ENCODE peak calls at places on chromosomes 6 and 20, in four cellular contexts. L is GM12878, X is K562, Y is HepG2. J is an unnamed sample.

GRCh38 chr6:141107562-141108160 is 1025.1 kb upstream of the GJE1 start:
- DNase-seq in X (no peak), L (no peak), Y (no peak), J (no peak)

GRCh38 chr6:105993341-105993740 is 92.8 kb upstream of the PRDM1 start:
- DNase-seq in L (no peak), Y (no peak), X (no peak), J (peak)

GRCh38 chr6:52513464-52513863 is 63.4 kb downstream of the TRAM2 start:
- DNase-seq in L (no peak), X (no peak), Y (no peak), J (no peak)

GRCh38 chr6:160141001-160141726 is 19.5 kb downstream of the SLC22A1 start:
- DNase-seq in Y (no peak), X (no peak), L (no peak), J (no peak)

GRCh38 chr6:67336014-67336413 is 1299.1 kb upstream of the ADGRB3 start:
- DNase-seq in Y (no peak), X (no peak), L (no peak), J (no peak)

GRCh38 chr20:62860924-62861691 is 514 bp downstream of the TCFL5 start:
- DNase-seq in Y (no peak), X (peak), L (no peak), J (no peak)

GRCh38 chr20:6402026-6402425 is 279.2 kb upstream of the FERMT1 start:
- DNase-seq in X (no peak), L (no peak), Y (no peak), J (no peak)

GRCh38 chr6:4668271-4669179 is 107.7 kb upstream of the CDYL start:
- DNase-seq in X (no peak), Y (no peak), L (no peak), J (no peak)

GRCh38 chr6:168297643-168298042 is 21.9 kb downstream of the DACT2 start:
- DNase-seq in L (no peak), Y (no peak), X (no peak), J (no peak)

GRCh38 chr20:50110141-50111047 is 2.6 kb downstream of the UBE2V1 start:
- DNase-seq in X (no peak), L (peak), Y (peak), J (no peak)

GRCh38 chr6:110514818-110515217 is 38.4 kb upstream of the SLC22A16 start:
- DNase-seq in X (no peak), Y (no peak), L (no peak), J (no peak)

GRCh38 chr20:34037121-34037520 is 43.4 kb downstream of the RALY start:
- DNase-seq in L (no peak), Y (no peak), X (no peak), J (no peak)

GRCh38 chr6:125224236-125224861 is 70.8 kb downstream of the TPD52L1 start:
- DNase-seq in Y (no peak), X (no peak), L (no peak), J (no peak)

GRCh38 chr20:32495217-32495565 is 89.9 kb downstream of the NOL4L start:
- DNase-seq in L (no peak), X (no peak), Y (no peak), J (no peak)

GRCh38 chr6:28134015-28134414 is 7.7 kb upstream of the ZKSCAN8 start:
- DNase-seq in Y (peak), L (no peak), X (no peak), J (no peak)

GRCh38 chr20:15854871-15855270 is 718.4 kb downstream of the KIF16B start:
- DNase-seq in X (no peak), L (no peak), Y (no peak), J (no peak)

GRCh38 chr20:37263686-37264085 is 2.1 kb upstream of the GHRH start:
- DNase-seq in L (no peak), X (no peak), Y (no peak), J (no peak)

GRCh38 chr20:37267684-37268313 is 6.2 kb upstream of the GHRH start:
- DNase-seq in Y (no peak), L (no peak), X (no peak), J (peak)

GRCh38 chr20:37266940-37267683 is 5.5 kb upstream of the GHRH start:
- DNase-seq in L (no peak), Y (no peak), X (no peak), J (no peak)

GRCh38 chr20:37262516-37262915 is 902 bp upstream of the GHRH start:
- DNase-seq in L (no peak), X (no peak), Y (no peak), J (no peak)

GRCh38 chr20:37265152-37265551 is 3.5 kb upstream of the GHRH start:
- DNase-seq in L (no peak), X (no peak), Y (no peak), J (no peak)
- TF ChIP-seq CREB1 in L (no peak), X (no peak), Y (no peak), J (no peak)

GRCh38 chr6:40848868-40849524 is 190.0 kb downstream of the UNC5CL start:
- DNase-seq in X (no peak), Y (no peak), L (no peak), J (no peak)

GRCh38 chr6:40844241-40844640 is 194.8 kb downstream of the UNC5CL start:
- DNase-seq in Y (no peak), X (no peak), L (no peak), J (no peak)

GRCh38 chr6:40845588-40845987 is 193.4 kb downstream of the UNC5CL start:
- DNase-seq in L (no peak), Y (peak), X (no peak), J (peak)

GRCh38 chr6:40852667-40853383 is 186.2 kb downstream of the UNC5CL start:
- DNase-seq in L (no peak), Y (peak), X (peak), J (peak)

DNA sequence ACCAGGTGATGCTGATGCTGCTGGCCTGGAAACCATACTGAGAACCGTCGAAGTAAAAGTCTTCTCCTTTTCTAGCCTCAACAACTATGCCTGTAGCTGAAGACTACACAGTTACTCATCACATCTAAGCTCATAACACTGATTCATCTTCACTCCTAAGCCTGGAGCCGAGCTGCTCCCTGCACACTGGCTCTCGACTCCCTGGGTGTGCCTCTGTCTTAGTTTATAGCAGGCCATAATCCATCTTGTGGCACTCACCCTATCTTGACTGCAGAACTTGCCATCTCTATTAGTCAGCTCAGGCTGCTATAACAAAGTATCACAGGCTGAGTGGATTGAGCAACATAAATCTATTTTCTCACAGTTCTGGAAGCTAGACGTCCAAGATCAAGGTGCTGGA is 191.0 kb downstream of the UNC5CL start:
- DNase-seq in L (no peak), X (no peak), Y (no peak), J (no peak)
- TF ChIP-seq ESRRA in L (no peak), X (no peak), Y (no peak), J (no peak)

GRCh38 chr20:21514553-21515251 is 838 bp upstream of the NKX2-2 start:
- DNase-seq in L (no peak), X (no peak), Y (no peak), J (peak)
- TF ChIP-seq CREB1 in L (no peak), X (no peak), Y (no peak), J (no peak)

DNA sequence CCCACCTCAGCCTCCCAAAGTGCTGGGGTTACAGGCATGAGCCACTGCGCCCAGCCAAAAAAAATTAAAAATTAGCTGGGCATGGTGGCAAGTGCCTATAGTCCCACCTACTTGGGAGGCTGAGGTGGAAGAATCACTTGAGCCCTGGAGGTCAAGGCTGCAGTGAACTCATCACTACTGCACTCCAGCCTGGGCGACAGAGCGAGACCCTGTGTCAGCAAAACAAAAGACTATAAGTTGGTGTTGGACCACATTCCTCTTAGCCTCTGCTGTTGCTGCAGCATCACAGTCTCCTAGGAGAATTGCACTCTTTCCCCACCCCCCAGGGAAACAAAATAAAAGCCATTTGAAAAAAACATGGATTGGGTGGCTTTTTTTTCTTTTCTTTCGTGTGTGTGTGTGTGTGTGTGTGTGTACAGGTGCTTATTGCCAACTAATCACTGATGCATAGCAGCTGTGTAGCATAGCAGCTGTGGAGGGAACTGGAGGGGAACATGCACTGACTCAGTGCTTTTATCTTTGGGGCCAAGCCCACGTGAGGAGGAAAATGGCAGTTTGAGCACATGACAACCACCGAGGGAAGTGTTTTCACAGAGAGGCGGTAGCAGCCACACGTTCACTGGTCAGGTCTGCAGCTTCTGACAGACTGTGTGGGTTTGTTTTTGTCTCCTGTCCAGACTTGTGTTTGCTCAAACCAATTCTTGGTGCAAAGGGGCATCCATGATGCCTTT is 27.5 kb downstream of the ALDH5A1 start:
- DNase-seq in Y (no peak), X (no peak), L (peak), J (no peak)
- TF ChIP-seq ESRRA in Y (no peak), X (no peak), L (no peak), J (no peak)

GRCh38 chr6:16778521-16778920 is 17.3 kb upstream of the ATXN1 start:
- DNase-seq in X (no peak), L (no peak), Y (no peak), J (no peak)
- TF ChIP-seq CREB1 in X (no peak), L (no peak), Y (no peak), J (no peak)

DNA sequence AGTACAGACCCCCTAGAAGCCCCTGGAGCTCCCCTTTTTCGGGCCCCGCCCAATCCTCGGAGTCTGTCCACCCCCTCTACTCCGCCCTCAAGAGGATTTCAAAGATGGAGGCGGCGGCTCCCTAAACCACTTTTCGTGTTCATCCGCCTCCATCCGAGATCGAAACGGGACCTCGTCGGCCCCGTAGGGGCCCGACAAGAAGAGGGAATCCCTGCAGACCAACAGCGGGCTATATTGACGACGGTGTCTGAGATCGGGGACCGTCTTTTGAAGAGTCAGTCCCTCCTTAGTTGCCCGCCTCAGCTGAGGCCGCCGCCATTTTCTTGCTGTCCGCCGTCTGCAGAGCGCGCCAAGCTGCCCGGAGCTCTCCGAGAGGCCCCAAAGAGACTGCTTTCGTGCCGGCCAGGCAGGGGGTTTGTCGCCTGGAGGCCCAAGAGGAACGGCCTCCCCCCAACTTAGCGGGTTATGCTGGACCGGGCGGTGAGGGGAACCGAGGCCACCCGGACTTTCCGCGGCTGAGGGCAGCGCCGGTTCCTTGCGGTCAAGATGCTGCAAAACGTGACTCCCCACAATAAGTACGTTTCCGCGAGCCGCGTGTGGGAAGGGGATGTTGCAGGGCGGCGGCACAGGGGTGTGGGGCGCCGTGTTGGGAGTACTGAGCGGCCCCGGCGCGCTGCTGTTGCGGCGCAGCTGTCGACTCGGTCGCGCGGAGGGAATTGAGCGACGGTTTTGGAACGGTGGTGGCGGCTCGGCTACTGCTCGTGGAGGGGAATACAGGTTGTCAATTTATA is 4.2 kb downstream of the BRD2 start:
- DNase-seq in L (no peak), Y (no peak), X (peak), J (peak)
- TF ChIP-seq ESRRA in L (no peak), Y (no peak), X (no peak), J (no peak)